ENCODE peak calls at places on chromosomes 7 and 10, in nine cellular contexts. P, M, R, S, A, Z, N, Y and Q are unnamed samples.

GRCh38 chr10:113920819-113921345 is 66.4 kb downstream of the NHLRC2 start:
- DNase-seq in A (no peak), S (no peak), Z (no peak), Y (no peak), M (no peak), P (no peak), N (no peak), R (no peak), Q (no peak)

GRCh38 chr10:122911889-122912484 is 1.6 kb downstream of the FAM24A start:
- DNase-seq in R (no peak), A (peak; percentile 7), M (peak; percentile 52), S (peak; percentile 86), P (no peak), Y (peak; percentile 58), N (no peak), Z (peak; percentile 30), Q (peak; percentile 22)

GRCh38 chr10:133312016-133312768 is 3.5 kb downstream of the ZNF511 start:
- DNase-seq in N (no peak), Y (no peak), M (no peak), P (peak; percentile 65), S (no peak), A (no peak), Z (no peak), R (no peak), Q (no peak)

GRCh38 chr7:5702876-5703571 is 78.4 kb downstream of the RNF216 start:
- DNase-seq in N (no peak), Y (no peak), Z (no peak), R (peak; percentile 71), A (no peak), S (no peak), M (peak; percentile 60), P (no peak), Q (no peak)

GRCh38 chr7:39621261-39621660 is 2.1 kb upstream of the RALA start:
- DNase-seq in Y (no peak), A (no peak), P (no peak), M (peak; percentile 97), R (no peak), N (no peak), Z (peak; percentile 43), S (no peak), Q (peak; percentile 28)

GRCh38 chr7:27910341-27910740 is 170.4 kb downstream of the TAX1BP1 start:
- DNase-seq in A (no peak), R (no peak), Y (no peak), M (peak; percentile 44), P (no peak), S (no peak), Z (no peak), N (no peak), Q (no peak)

GRCh38 chr7:24555184-24555583 is 18.1 kb upstream of the PALS2 start:
- DNase-seq in N (no peak), M (no peak), S (no peak), Z (no peak), A (no peak), Y (no peak), P (no peak), R (no peak), Q (no peak)

GRCh38 chr7:15581352-15581951 is 19.6 kb upstream of the AGMO start:
- DNase-seq in N (no peak), A (no peak), P (no peak), Y (peak; percentile 56), Z (no peak), S (no peak), M (no peak), R (no peak), Q (no peak)

GRCh38 chr7:12890586-12890985 is 203.2 kb downstream of the ARL4A start:
- DNase-seq in S (no peak), N (no peak), Y (no peak), P (no peak), A (no peak), Z (no peak), R (no peak), M (no peak), Q (no peak)

DNA sequence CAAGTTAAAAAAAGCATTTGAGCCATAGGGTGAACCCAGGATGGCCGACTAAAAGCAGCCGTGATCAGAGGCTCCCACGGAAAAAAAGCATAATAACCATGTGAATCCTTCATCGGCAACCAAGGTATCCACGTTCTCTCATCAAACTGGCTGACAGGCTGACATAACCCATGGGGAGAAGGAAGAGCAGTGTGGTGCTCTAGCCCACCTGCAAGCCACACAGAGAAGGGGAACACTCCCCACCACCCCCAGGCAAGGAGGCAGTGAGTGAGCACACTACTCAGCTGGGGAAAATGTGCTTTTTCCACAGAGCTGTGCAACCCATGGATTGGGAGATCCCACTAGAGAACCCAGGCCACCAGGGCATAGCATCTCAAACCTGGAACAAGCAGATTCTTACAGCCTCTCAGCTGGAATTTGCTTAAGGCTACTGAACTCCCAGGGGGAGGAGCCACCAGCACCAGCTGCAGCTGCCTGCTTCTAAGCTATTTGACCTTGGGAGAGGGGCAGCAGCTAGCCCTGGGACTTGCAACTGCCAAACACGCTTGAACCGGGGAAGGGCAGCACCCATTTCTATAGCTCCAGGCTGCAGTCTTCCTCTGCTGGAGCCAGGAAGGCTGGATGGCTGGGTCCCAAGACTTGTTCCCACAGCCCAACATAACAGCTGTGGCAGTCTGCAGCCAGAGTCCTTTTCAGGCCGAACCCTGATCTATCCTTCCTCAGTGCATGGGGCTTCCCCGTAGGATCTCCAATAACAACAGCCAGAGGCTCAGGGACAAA is 178.2 kb upstream of the NRG3 start:
- DNase-seq in A (no peak), P (no peak), N (peak; percentile 36), R (no peak), Z (no peak), M (no peak), S (peak; percentile 9), Y (no peak), Q (no peak)
- H3K9me3 ChIP-seq in A (no peaks in the 10 kb centered on the region), P (peaks cover 11% of the 10 kb centered on the region), N (no peaks in the 10 kb centered on the region), R (peaks cover 10% of the 10 kb centered on the region), Z (peaks cover 6% of the 10 kb centered on the region), M (peaks cover 12% of the 10 kb centered on the region), S (no peaks in the 10 kb centered on the region), Y (no peaks in the 10 kb centered on the region), Q (no peaks in the 10 kb centered on the region)

GRCh38 chr10:60732240-60733188 is 45.8 kb upstream of the CDK1 start:
- DNase-seq in N (peak; percentile 42), S (peak; percentile 24), Z (no peak), R (peak; percentile 63), Y (peak; percentile 37), P (no peak), A (peak; percentile 28), M (no peak), Q (peak; percentile 4)

GRCh38 chr10:60733189-60733815 is 45.0 kb upstream of the CDK1 start:
- DNase-seq in R (no peak), S (peak; percentile 94), A (peak; percentile 43), P (peak; percentile 88), Y (peak; percentile 62), N (peak; percentile 55), M (no peak), Z (peak; percentile 12), Q (peak; percentile 11)

GRCh38 chr10:60729106-60729505 is 49.2 kb upstream of the CDK1 start:
- DNase-seq in M (no peak), P (no peak), R (no peak), Y (no peak), N (no peak), S (no peak), Z (no peak), A (no peak), Q (no peak)

GRCh38 chr10:60733826-60734225 is 44.5 kb upstream of the CDK1 start:
- DNase-seq in P (peak; percentile 65), R (no peak), S (no peak), Y (no peak), M (no peak), N (no peak), A (no peak), Z (no peak), Q (no peak)

DNA sequence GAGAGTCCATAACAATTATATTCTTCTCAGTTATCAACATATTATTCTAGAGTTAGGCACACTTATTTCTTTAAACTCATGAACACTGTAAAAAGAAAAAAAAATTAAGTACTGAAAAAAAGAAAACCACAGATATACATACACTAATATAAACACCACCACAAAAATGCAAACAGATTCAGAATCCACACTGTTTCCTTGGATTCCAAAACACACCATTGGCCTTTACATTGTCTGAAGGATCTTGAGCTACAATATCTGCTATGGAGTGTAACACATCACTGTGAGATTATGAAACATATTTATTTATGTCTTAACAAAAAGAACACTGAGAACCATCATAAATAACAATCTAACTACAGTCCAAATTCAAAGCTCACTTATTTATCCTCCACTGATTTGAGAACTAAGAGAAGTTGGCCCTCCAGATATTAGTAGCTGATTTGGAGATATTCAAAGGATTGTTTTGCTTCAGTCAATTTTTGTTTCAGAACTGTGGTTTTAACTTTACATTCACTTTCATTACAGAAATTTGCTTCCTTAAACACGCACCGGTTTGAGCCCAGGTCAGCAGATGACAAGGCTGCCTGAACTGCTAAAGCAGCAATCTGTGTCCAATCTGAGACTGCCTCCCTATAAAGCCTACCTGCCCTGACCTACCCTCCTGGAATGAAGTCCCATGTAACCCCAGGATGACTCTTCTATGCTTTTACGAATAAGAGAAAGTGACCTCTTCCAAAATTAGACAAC is 47.0 kb upstream of the CDK1 start:
- DNase-seq in M (no peak), A (peak; percentile 17), S (no peak), P (no peak), Y (peak; percentile 79), R (no peak), Z (no peak), N (no peak), Q (no peak)
- H3K27me3 ChIP-seq in M (peaks cover 48% of the 10 kb centered on the region), A (no peaks in the 10 kb centered on the region), S (no peaks in the 10 kb centered on the region), P (peaks cover 21% of the 10 kb centered on the region), Y (peaks cover 53% of the 10 kb centered on the region), R (peaks cover 12% of the 10 kb centered on the region), Z (peaks cover 11% of the 10 kb centered on the region), N (no peaks in the 10 kb centered on the region), Q (peaks cover 67% of the 10 kb centered on the region)

GRCh38 chr10:11148131-11148530 is 130.5 kb downstream of the CELF2 start:
- DNase-seq in N (no peak), A (no peak), P (no peak), Y (no peak), S (no peak), M (no peak), R (no peak), Z (no peak), Q (no peak)

GRCh38 chr10:11148638-11149037 is 131.0 kb downstream of the CELF2 start:
- DNase-seq in Z (no peak), N (no peak), R (no peak), M (no peak), Y (no peak), A (no peak), P (no peak), S (no peak), Q (no peak)

GRCh38 chr10:11150255-11150731 is 132.6 kb downstream of the CELF2 start:
- DNase-seq in Y (peak; percentile 57), M (no peak), N (no peak), S (no peak), A (peak; percentile 73), P (no peak), Z (no peak), R (no peak), Q (no peak)

GRCh38 chr10:11150876-11151275 is 133.2 kb downstream of the CELF2 start:
- DNase-seq in R (no peak), S (no peak), M (no peak), A (peak; percentile 59), N (no peak), P (no peak), Y (no peak), Z (no peak), Q (no peak)

GRCh38 chr10:11149499-11149898 is 131.8 kb downstream of the CELF2 start:
- DNase-seq in Y (no peak), A (peak; percentile 76), Z (no peak), P (no peak), S (no peak), R (no peak), M (no peak), N (no peak), Q (no peak)
- H3K4me3 ChIP-seq in Y (no peak overlapping the region), A (peak overlapping the region; percentile 32), Z (no peak overlapping the region), P (no peak overlapping the region), S (no peak overlapping the region), R (no peak overlapping the region), M (no peak overlapping the region), N (no peak overlapping the region), Q (no peak overlapping the region)

GRCh38 chr7:157558516-157558874 is 221.7 kb downstream of the DNAJB6 start:
- DNase-seq in M (no peak), R (peak; percentile 51), N (peak; percentile 37), Z (no peak), A (no peak), P (peak; percentile 38), S (no peak), Y (no peak), Q (no peak)
- H3K9me3 ChIP-seq in M (peaks cover 65% of the 10 kb centered on the region), R (no peaks in the 10 kb centered on the region), N (no peaks in the 10 kb centered on the region), Z (peaks cover 3% of the 10 kb centered on the region), A (no peaks in the 10 kb centered on the region), P (no peaks in the 10 kb centered on the region), S (no peaks in the 10 kb centered on the region), Y (no peaks in the 10 kb centered on the region), Q (no peaks in the 10 kb centered on the region)